ENCODE peak calls at places on chromosomes 11 and 22, in ten cellular contexts. Z, L, E, J, K, U, X, M, T and S are unnamed samples.

GRCh38 chr11:13228569-13228968 is 49.0 kb upstream of the BMAL1 start:
- DNase-seq in Z (no peak), L (no peak), E (no peak), J (no peak), K (no peak), U (no peak), X (no peak), M (no peak), T (no peak), S (no peak)

GRCh38 chr11:117600976-117601708 is 195.9 kb downstream of the DSCAML1 start:
- DNase-seq in Z (no peak), L (no peak), E (no peak), J (no peak), K (no peak), U (no peak), X (no peak), M (no peak), T (no peak), S (no peak)

GRCh38 chr11:65538915-65539374 is 14.1 kb downstream of the SCYL1 start:
- DNase-seq in Z (peak), L (no peak), E (no peak), J (no peak), K (no peak), U (no peak), X (no peak), M (no peak), T (no peak), S (no peak)

GRCh38 chr22:32861330-32861729 is 59.8 kb downstream of the TIMP3 start:
- DNase-seq in Z (no peak), L (no peak), E (no peak), J (no peak), K (no peak), U (no peak), X (no peak), M (no peak), T (no peak), S (no peak)

GRCh38 chr22:39382410-39382809 is 17.2 kb upstream of the TAB1 start:
- DNase-seq in Z (no peak), L (no peak), E (no peak), J (no peak), K (no peak), U (no peak), X (no peak), M (no peak), T (no peak), S (no peak)

GRCh38 chr11:104199041-104199440 is 35.1 kb upstream of the PDGFD start:
- DNase-seq in Z (no peak), L (no peak), E (no peak), J (no peak), K (no peak), U (no peak), X (no peak), M (no peak), T (no peak), S (no peak)

GRCh38 chr22:17087176-17088131 is 2.7 kb downstream of the IL17RA start:
- DNase-seq in Z (no peak), L (no peak), E (peak), J (no peak), K (no peak), U (peak), X (no peak), M (peak), T (peak), S (no peak)

GRCh38 chr22:42978453-42979103 is 36.4 kb downstream of the PACSIN2 start:
- DNase-seq in Z (no peak), L (no peak), E (no peak), J (no peak), K (peak), U (no peak), X (peak), M (peak), T (peak), S (no peak)

GRCh38 chr22:33922268-33922667 is 2.0 kb upstream of the LARGE1 start:
- DNase-seq in Z (peak), L (peak), E (no peak), J (peak), K (no peak), U (no peak), X (no peak), M (peak), T (peak), S (no peak)

DNA sequence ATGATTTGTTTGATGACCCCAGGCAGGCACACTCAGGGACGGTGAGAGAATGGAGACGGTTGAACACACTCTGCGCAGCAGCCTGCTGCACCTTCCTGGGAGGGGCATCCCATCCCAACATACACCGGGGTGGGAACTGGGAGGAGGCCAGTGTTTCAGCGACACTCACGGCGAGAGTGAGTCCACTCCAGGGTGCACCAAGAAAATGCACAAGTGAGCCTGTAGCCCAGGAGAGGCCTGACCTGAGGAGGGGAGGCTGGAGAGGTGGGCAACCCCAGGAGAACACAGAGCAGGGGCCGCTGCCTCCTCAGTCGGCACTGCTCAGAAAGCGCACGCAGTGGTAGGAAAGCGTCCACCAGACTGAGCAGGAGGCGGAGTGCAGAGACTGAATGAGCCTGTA is 54.5 kb downstream of the IGF2 start:
- DNase-seq in Z (no peak), L (no peak), E (no peak), J (no peak), K (no peak), U (no peak), X (no peak), M (no peak), T (no peak), S (no peak)
- TF ChIP-seq CTCF in Z (no peak), L (no peak), E (no peak), J (no peak), K (no peak), U (no peak), X (no peak), M (no peak), T (no peak), S (no peak)

DNA sequence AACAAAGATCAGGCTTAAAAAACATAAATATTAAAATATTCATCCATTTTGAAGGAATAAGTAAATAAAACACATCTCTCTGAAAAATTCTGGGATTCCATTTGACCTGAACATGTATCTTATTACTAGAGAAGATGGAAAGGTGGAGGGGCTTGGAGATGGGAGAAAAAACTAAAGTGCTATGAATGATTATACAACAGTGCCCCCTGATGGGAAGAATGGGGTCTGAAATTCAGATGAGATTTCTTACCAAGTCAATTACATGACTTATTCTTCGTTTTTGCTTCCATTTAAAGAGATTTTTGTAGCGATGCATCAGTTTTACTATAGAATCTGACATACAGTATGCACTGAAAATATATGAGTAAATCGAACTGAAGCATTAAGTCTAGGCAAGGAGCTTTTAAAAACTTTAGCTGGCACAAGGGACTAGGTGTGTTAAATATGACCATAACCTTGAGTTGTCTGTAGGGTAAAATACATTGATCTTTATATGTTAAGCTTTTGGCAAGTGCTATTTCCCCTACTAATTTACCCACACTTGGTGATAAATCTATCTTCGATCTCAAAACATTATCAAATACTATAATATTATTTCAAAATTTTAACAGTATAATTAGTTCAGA is 718.8 kb downstream of the CNTN5 start:
- DNase-seq in Z (no peak), L (no peak), E (peak), J (peak), K (peak), U (no peak), X (peak), M (peak), T (peak), S (no peak)
- TF ChIP-seq CTCF in Z (peak), L (no peak), E (peak), J (peak), K (peak), U (no peak), X (peak), M (peak), T (peak), S (no peak)

GRCh38 chr11:127136438-127136837 is 135.9 kb upstream of the KIRREL3 start:
- DNase-seq in Z (peak), L (no peak), E (no peak), J (no peak), K (no peak), U (no peak), X (no peak), M (no peak), T (no peak), S (no peak)
- TF ChIP-seq CTCF in Z (peak), L (no peak), E (no peak), J (no peak), K (no peak), U (no peak), X (no peak), M (no peak), T (no peak), S (no peak)

GRCh38 chr22:22884010-22884887 is 3.4 kb upstream of the IGLL5 start:
- DNase-seq in Z (peak), L (peak), E (no peak), J (peak), K (peak), U (peak), X (peak), M (peak), T (peak), S (no peak)
- TF ChIP-seq CTCF in Z (peak), L (peak), E (peak), J (peak), K (peak), U (peak), X (peak), M (peak), T (peak), S (no peak)

GRCh38 chr11:17526326-17526725 is 17.9 kb downstream of the USH1C start:
- DNase-seq in Z (no peak), L (no peak), E (no peak), J (no peak), K (no peak), U (no peak), X (no peak), M (no peak), T (no peak), S (no peak)

GRCh38 chr11:17524221-17524620 is 20.0 kb downstream of the USH1C start:
- DNase-seq in Z (no peak), L (no peak), E (no peak), J (no peak), K (no peak), U (no peak), X (no peak), M (no peak), T (no peak), S (no peak)

GRCh38 chr11:17526931-17527660 is 17.1 kb downstream of the USH1C start:
- DNase-seq in Z (no peak), L (no peak), E (no peak), J (no peak), K (no peak), U (no peak), X (no peak), M (no peak), T (no peak), S (no peak)

GRCh38 chr11:17528181-17528691 is 16.0 kb downstream of the USH1C start:
- DNase-seq in Z (peak), L (peak), E (no peak), J (peak), K (peak), U (no peak), X (peak), M (peak), T (peak), S (no peak)

DNA sequence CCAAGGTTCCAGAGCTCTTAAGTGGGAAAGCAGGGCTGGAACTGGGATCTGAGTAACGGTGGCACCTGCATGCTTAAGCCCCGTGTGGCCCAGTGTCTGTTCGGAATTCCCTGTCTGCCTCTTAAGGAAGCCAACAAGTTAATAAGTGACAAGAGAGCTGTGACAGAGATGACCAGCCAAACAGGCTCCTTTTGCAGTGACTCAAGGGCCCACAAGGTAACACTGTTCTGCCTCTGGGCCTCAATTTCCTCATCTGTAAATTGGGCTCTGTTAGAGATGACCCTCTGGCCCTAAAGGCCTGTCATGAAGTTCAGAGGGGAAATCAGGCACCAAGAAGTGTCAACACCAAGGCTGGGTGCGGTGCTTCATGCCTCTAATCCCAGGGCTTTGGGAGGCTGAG is 18.6 kb downstream of the USH1C start:
- DNase-seq in Z (no peak), L (no peak), E (no peak), J (no peak), K (no peak), U (no peak), X (no peak), M (no peak), T (no peak), S (no peak)
- TF ChIP-seq CTCF in Z (no peak), L (no peak), E (no peak), J (no peak), K (no peak), U (no peak), X (no peak), M (no peak), T (no peak), S (no peak)

GRCh38 chr11:70299636-70300035 is 29.1 kb downstream of the PPFIA1 start:
- DNase-seq in Z (no peak), L (no peak), E (no peak), J (no peak), K (no peak), U (no peak), X (no peak), M (no peak), T (no peak), S (no peak)
- TF ChIP-seq CTCF in Z (no peak), L (no peak), E (no peak), J (no peak), K (no peak), U (no peak), X (no peak), M (no peak), T (no peak), S (no peak)

GRCh38 chr11:57711414-57712255 is at the start of gene MED19:
- DNase-seq in Z (peak), L (peak), E (peak), J (peak), K (peak), U (peak), X (peak), M (peak), T (peak), S (peak)
- TF ChIP-seq CTCF in Z (no peak), L (no peak), E (no peak), J (no peak), K (no peak), U (no peak), X (no peak), M (no peak), T (no peak), S (no peak)